ENCODE peak calls at places on chromosomes 1 and 21, in five cellular contexts. One of them, this sample, is unnamed.

GRCh38 chr1:41158147-41158875 is 83.8 kb downstream of the SCMH1 start:
- DNase-seq in HEK293T: no peak
- DNase-seq in HepG2: no peak
- DNase-seq in GM12878: no peak
- DNase-seq in H1: no peak
- DNase-seq in this sample: no peak

GRCh38 chr1:94951509-94952208 is 24.7 kb upstream of the CNN3 start:
- DNase-seq in HepG2: no peak
- DNase-seq in H1: no peak
- DNase-seq in HEK293T: no peak
- DNase-seq in GM12878: no peak
- DNase-seq in this sample: no peak

GRCh38 chr1:178238722-178239510 is 145.0 kb downstream of the RASAL2 start:
- DNase-seq in HepG2: peak; percentile 91
- DNase-seq in H1: no peak
- DNase-seq in HEK293T: no peak
- DNase-seq in GM12878: no peak
- DNase-seq in this sample: no peak

GRCh38 chr1:227731696-227732585 is 3.2 kb downstream of the JMJD4 start:
- DNase-seq in HepG2: no peak
- DNase-seq in H1: no peak
- DNase-seq in HEK293T: no peak
- DNase-seq in GM12878: no peak
- DNase-seq in this sample: no peak

GRCh38 chr21:32474179-32475059 is 61.9 kb downstream of the EVA1C start:
- DNase-seq in HEK293T: no peak
- DNase-seq in GM12878: no peak
- DNase-seq in HepG2: no peak
- DNase-seq in H1: no peak
- DNase-seq in this sample: no peak

GRCh38 chr21:23316190-23316589 is 2291.1 kb downstream of the MRPL39 start:
- DNase-seq in HEK293T: no peak
- DNase-seq in GM12878: no peak
- DNase-seq in H1: no peak
- DNase-seq in HepG2: no peak
- DNase-seq in this sample: no peak

GRCh38 chr1:218495931-218496330 is 150.8 kb downstream of the TGFB2 start:
- DNase-seq in HEK293T: no peak
- DNase-seq in HepG2: no peak
- DNase-seq in H1: no peak
- DNase-seq in GM12878: no peak
- DNase-seq in this sample: no peak

GRCh38 chr1:15090373-15090772 is 63.2 kb upstream of the TMEM51 start:
- DNase-seq in GM12878: no peak
- DNase-seq in HEK293T: no peak
- DNase-seq in H1: peak; percentile 80
- DNase-seq in HepG2: peak; percentile 64
- DNase-seq in this sample: peak; percentile 42

GRCh38 chr1:207890136-207890738 is 20.7 kb downstream of the CD34 start:
- DNase-seq in GM12878: no peak
- DNase-seq in H1: no peak
- DNase-seq in HEK293T: no peak
- DNase-seq in HepG2: no peak
- DNase-seq in this sample: no peak

GRCh38 chr1:180952657-180953013 is 39.9 kb downstream of the KIAA1614 start:
- DNase-seq in HEK293T: no peak
- DNase-seq in HepG2: no peak
- DNase-seq in GM12878: no peak
- DNase-seq in H1: no peak
- DNase-seq in this sample: no peak

GRCh38 chr1:159598196-159598595 is 10.6 kb downstream of the APCS start:
- DNase-seq in HepG2: peak; percentile 18
- DNase-seq in HEK293T: no peak
- DNase-seq in H1: no peak
- DNase-seq in GM12878: no peak
- DNase-seq in this sample: peak; percentile 39

GRCh38 chr1:183804916-183805734 is at the start of gene RGL1:
- DNase-seq in GM12878: no peak
- DNase-seq in HepG2: peak; percentile 61
- DNase-seq in H1: peak; percentile 66
- DNase-seq in HEK293T: peak; percentile 69
- DNase-seq in this sample: no peak

GRCh38 chr1:35437200-35437599 is 120.0 kb downstream of the KIAA0319L start:
- DNase-seq in HepG2: no peak
- DNase-seq in HEK293T: no peak
- DNase-seq in H1: no peak
- DNase-seq in GM12878: no peak
- DNase-seq in this sample: no peak

GRCh38 chr1:205858141-205858961 is 8.4 kb upstream of the PM20D1 start:
- DNase-seq in GM12878: no peak
- DNase-seq in HEK293T: no peak
- DNase-seq in HepG2: no peak
- DNase-seq in H1: no peak
- DNase-seq in this sample: no peak

GRCh38 chr1:184494929-184495328 is 108.1 kb downstream of the C1orf21 start:
- DNase-seq in H1: no peak
- DNase-seq in HEK293T: no peak
- DNase-seq in GM12878: peak; percentile 60
- DNase-seq in HepG2: no peak
- DNase-seq in this sample: no peak

GRCh38 chr1:2312589-2313301 is 78.6 kb downstream of the MORN1 start:
- DNase-seq in HepG2: no peak
- DNase-seq in GM12878: no peak
- DNase-seq in H1: no peak
- DNase-seq in HEK293T: no peak
- DNase-seq in this sample: no peak

GRCh38 chr1:1788646-1789431 is 10.6 kb upstream of the NADK start:
- DNase-seq in HEK293T: peak; percentile 34
- DNase-seq in HepG2: peak; percentile 33
- DNase-seq in GM12878: no peak
- DNase-seq in H1: peak; percentile 64
- DNase-seq in this sample: no peak

GRCh38 chr1:54436826-54437225 is 30.6 kb upstream of the SSBP3 start:
- DNase-seq in HepG2: no peak
- DNase-seq in H1: no peak
- DNase-seq in GM12878: no peak
- DNase-seq in HEK293T: no peak
- DNase-seq in this sample: no peak

GRCh38 chr1:103460496-103460895 is 65.0 kb upstream of the RNPC3 start:
- DNase-seq in H1: no peak
- DNase-seq in GM12878: no peak
- DNase-seq in HEK293T: no peak
- DNase-seq in HepG2: no peak
- DNase-seq in this sample: no peak

GRCh38 chr21:46435786-46436227 is 22.9 kb upstream of the DIP2A start:
- DNase-seq in HEK293T: no peak
- DNase-seq in H1: no peak
- DNase-seq in HepG2: no peak
- DNase-seq in GM12878: no peak
- DNase-seq in this sample: no peak

GRCh38 chr21:45551316-45551715 is 9.1 kb upstream of the SLC19A1 start:
- DNase-seq in HepG2: no peak
- DNase-seq in HEK293T: no peak
- DNase-seq in H1: no peak
- DNase-seq in GM12878: peak; percentile 35
- DNase-seq in this sample: no peak

GRCh38 chr21:29149771-29150425 is 19.5 kb downstream of the MAP3K7CL start:
- DNase-seq in HEK293T: no peak
- DNase-seq in H1: no peak
- DNase-seq in HepG2: no peak
- DNase-seq in GM12878: no peak
- DNase-seq in this sample: no peak

GRCh38 chr1:71587961-71588360 is 507.1 kb upstream of the ZRANB2 start:
- DNase-seq in HepG2: no peak
- DNase-seq in HEK293T: no peak
- DNase-seq in GM12878: no peak
- DNase-seq in H1: no peak
- DNase-seq in this sample: no peak

GRCh38 chr1:215192306-215192705 is 109.8 kb downstream of the KCNK2 start:
- DNase-seq in HepG2: no peak
- DNase-seq in GM12878: no peak
- DNase-seq in HEK293T: no peak
- DNase-seq in H1: no peak
- DNase-seq in this sample: no peak

GRCh38 chr1:187626056-187626455 is 797.3 kb downstream of the PLA2G4A start:
- DNase-seq in HEK293T: no peak
- DNase-seq in H1: no peak
- DNase-seq in HepG2: no peak
- DNase-seq in GM12878: no peak
- DNase-seq in this sample: no peak

GRCh38 chr1:94983343-94983742 is 56.4 kb upstream of the CNN3 start:
- DNase-seq in HEK293T: no peak
- DNase-seq in H1: no peak
- DNase-seq in GM12878: no peak
- DNase-seq in HepG2: no peak
- DNase-seq in this sample: no peak

GRCh38 chr1:170414989-170415733 is 116.8 kb upstream of the GORAB start:
- DNase-seq in HEK293T: no peak
- DNase-seq in H1: no peak
- DNase-seq in GM12878: no peak
- DNase-seq in HepG2: no peak
- DNase-seq in this sample: no peak

GRCh38 chr1:98405581-98406059 is 255.9 kb upstream of the SNX7 start:
- DNase-seq in H1: no peak
- DNase-seq in GM12878: peak; percentile 21
- DNase-seq in HEK293T: no peak
- DNase-seq in HepG2: no peak
- DNase-seq in this sample: no peak

GRCh38 chr21:39630191-39630591 is 17.5 kb downstream of the B3GALT5 start:
- DNase-seq in GM12878: no peak
- DNase-seq in HEK293T: no peak
- DNase-seq in H1: no peak
- DNase-seq in HepG2: no peak
- DNase-seq in this sample: no peak

GRCh38 chr1:17765444-17766411 is 10.6 kb downstream of the ACTL8 start:
- DNase-seq in HepG2: no peak
- DNase-seq in GM12878: no peak
- DNase-seq in H1: no peak
- DNase-seq in HEK293T: no peak
- DNase-seq in this sample: no peak

GRCh38 chr1:204478166-204478899 is 16.3 kb downstream of the PIK3C2B start:
- DNase-seq in GM12878: no peak
- DNase-seq in HepG2: no peak
- DNase-seq in HEK293T: no peak
- DNase-seq in H1: no peak
- DNase-seq in this sample: no peak

GRCh38 chr1:9417695-9418094 is 121.6 kb upstream of the SLC25A33 start:
- DNase-seq in HEK293T: no peak
- DNase-seq in H1: no peak
- DNase-seq in HepG2: no peak
- DNase-seq in GM12878: no peak
- DNase-seq in this sample: no peak

GRCh38 chr21:44880762-44881585 is 7.5 kb upstream of the PTTG1IP start:
- DNase-seq in HEK293T: no peak
- DNase-seq in GM12878: no peak
- DNase-seq in HepG2: peak; percentile 70
- DNase-seq in H1: no peak
- DNase-seq in this sample: no peak

GRCh38 chr1:190000365-190000872 is 477.2 kb downstream of the BRINP3 start:
- DNase-seq in H1: no peak
- DNase-seq in HepG2: no peak
- DNase-seq in HEK293T: no peak
- DNase-seq in GM12878: no peak
- DNase-seq in this sample: no peak
- TF ChIP-seq SUZ12 in H1: no peak
- TF ChIP-seq SUZ12 in HepG2: no peak
- TF ChIP-seq SUZ12 in HEK293T: no peak
- TF ChIP-seq SUZ12 in GM12878: no peak
- TF ChIP-seq SUZ12 in this sample: no peak

GRCh38 chr1:23562138-23562819 is 3.0 kb upstream of the ID3 start:
- DNase-seq in HepG2: peak; percentile 98
- DNase-seq in HEK293T: peak; percentile 92
- DNase-seq in GM12878: no peak
- DNase-seq in H1: peak; percentile 87
- DNase-seq in this sample: peak; percentile 83
- TF ChIP-seq SUZ12 in HepG2: no peak
- TF ChIP-seq SUZ12 in HEK293T: no peak
- TF ChIP-seq SUZ12 in GM12878: no peak
- TF ChIP-seq SUZ12 in H1: no peak
- TF ChIP-seq SUZ12 in this sample: no peak

GRCh38 chr1:89603651-89604413 is 29.1 kb upstream of the LRRC8C start:
- DNase-seq in HEK293T: no peak
- DNase-seq in HepG2: no peak
- DNase-seq in GM12878: no peak
- DNase-seq in H1: no peak
- DNase-seq in this sample: no peak
- TF ChIP-seq SUZ12 in HEK293T: no peak
- TF ChIP-seq SUZ12 in HepG2: no peak
- TF ChIP-seq SUZ12 in GM12878: no peak
- TF ChIP-seq SUZ12 in H1: no peak
- TF ChIP-seq SUZ12 in this sample: no peak

GRCh38 chr1:39266792-39267191 is 62.3 kb downstream of the MACF1 start:
- DNase-seq in GM12878: no peak
- DNase-seq in HepG2: no peak
- DNase-seq in H1: no peak
- DNase-seq in HEK293T: no peak
- DNase-seq in this sample: no peak

GRCh38 chr1:39269791-39270342 is 65.4 kb downstream of the MACF1 start:
- DNase-seq in HepG2: peak; percentile 36
- DNase-seq in HEK293T: no peak
- DNase-seq in GM12878: peak; percentile 92
- DNase-seq in H1: no peak
- DNase-seq in this sample: no peak

GRCh38 chr1:39269349-39269748 is 64.9 kb downstream of the MACF1 start:
- DNase-seq in H1: no peak
- DNase-seq in GM12878: no peak
- DNase-seq in HEK293T: no peak
- DNase-seq in HepG2: no peak
- DNase-seq in this sample: no peak

GRCh38 chr1:39268906-39269305 is 64.4 kb downstream of the MACF1 start:
- DNase-seq in HepG2: no peak
- DNase-seq in HEK293T: no peak
- DNase-seq in H1: peak; percentile 62
- DNase-seq in GM12878: no peak
- DNase-seq in this sample: peak; percentile 61

DNA sequence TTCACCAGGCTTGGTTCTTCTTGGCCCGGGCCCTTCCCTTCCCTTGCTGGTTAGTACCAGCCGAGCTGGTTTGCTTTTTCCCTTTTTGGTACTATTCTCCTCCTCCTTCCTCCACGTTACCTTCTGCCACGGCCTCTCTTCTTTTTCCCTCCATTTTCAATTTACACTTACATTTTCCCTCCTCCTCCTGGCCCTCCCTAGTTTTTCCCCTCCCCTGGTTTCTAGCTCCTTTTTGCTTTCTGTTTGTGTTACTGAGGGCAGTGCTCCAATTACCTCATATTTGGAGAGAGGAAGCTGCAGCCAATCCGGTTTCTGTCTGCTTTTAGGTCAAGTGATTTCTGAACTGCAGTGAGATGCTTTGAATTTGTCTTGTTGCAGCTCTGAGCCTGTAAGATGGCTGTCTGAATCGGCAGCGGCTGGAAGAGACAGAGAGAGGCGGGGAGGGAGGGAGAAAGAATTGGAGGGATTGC is 63.7 kb downstream of the MACF1 start:
- DNase-seq in H1: no peak
- DNase-seq in HEK293T: peak; percentile 10
- DNase-seq in HepG2: no peak
- DNase-seq in GM12878: no peak
- DNase-seq in this sample: peak; percentile 27
- TF ChIP-seq SUZ12 in H1: no peak
- TF ChIP-seq SUZ12 in HEK293T: no peak
- TF ChIP-seq SUZ12 in HepG2: no peak
- TF ChIP-seq SUZ12 in GM12878: no peak
- TF ChIP-seq SUZ12 in this sample: no peak

GRCh38 chr1:248918126-248918525 is 12.1 kb downstream of the PGBD2 start:
- DNase-seq in HepG2: no peak
- DNase-seq in HEK293T: no peak
- DNase-seq in GM12878: no peak
- DNase-seq in H1: no peak
- DNase-seq in this sample: no peak
- TF ChIP-seq SUZ12 in HepG2: no peak
- TF ChIP-seq SUZ12 in HEK293T: no peak
- TF ChIP-seq SUZ12 in GM12878: no peak
- TF ChIP-seq SUZ12 in H1: no peak
- TF ChIP-seq SUZ12 in this sample: no peak

This sample was measured in NT2/D1.